ENCODE peak calls at places on chromosomes 12 and 14, in four cellular contexts. One of them, this sample, is unnamed.

GRCh38 chr14:24058260-24058950 is 6.6 kb downstream of the CARMIL3 start:
- DNase-seq in HepG2: peak; percentile 89
- DNase-seq in K562: peak; percentile 59
- DNase-seq in GM12878: no peak
- DNase-seq in this sample: peak; percentile 88

GRCh38 chr14:99649219-99649618 is 4.3 kb downstream of the HHIPL1 start:
- DNase-seq in GM12878: no peak
- DNase-seq in K562: no peak
- DNase-seq in HepG2: no peak
- DNase-seq in this sample: no peak

GRCh38 chr12:105982022-105982421 is 156.7 kb downstream of the NUAK1 start:
- DNase-seq in GM12878: no peak
- DNase-seq in K562: no peak
- DNase-seq in HepG2: no peak
- DNase-seq in this sample: no peak

GRCh38 chr12:581321-581720 is 81.9 kb downstream of the NINJ2 start:
- DNase-seq in K562: no peak
- DNase-seq in GM12878: no peak
- DNase-seq in HepG2: no peak
- DNase-seq in this sample: no peak

GRCh38 chr12:74415633-74416032 is 122.0 kb upstream of the ATXN7L3B start:
- DNase-seq in GM12878: no peak
- DNase-seq in HepG2: peak; percentile 48
- DNase-seq in K562: peak; percentile 37
- DNase-seq in this sample: no peak

GRCh38 chr12:96907681-96908163 is 665 bp downstream of the NEDD1 start:
- DNase-seq in GM12878: no peak
- DNase-seq in K562: peak; percentile 47
- DNase-seq in HepG2: peak; percentile 15
- DNase-seq in this sample: no peak

GRCh38 chr14:76937181-76938091 is 91.1 kb downstream of the IRF2BPL start:
- DNase-seq in K562: peak; percentile 38
- DNase-seq in HepG2: no peak
- DNase-seq in GM12878: no peak
- DNase-seq in this sample: no peak

GRCh38 chr12:29534935-29535334 is 37.4 kb upstream of the OVCH1 start:
- DNase-seq in K562: no peak
- DNase-seq in GM12878: no peak
- DNase-seq in HepG2: peak; percentile 5
- DNase-seq in this sample: no peak

GRCh38 chr12:67468549-67469245 is 179.8 kb upstream of the DYRK2 start:
- DNase-seq in HepG2: no peak
- DNase-seq in K562: no peak
- DNase-seq in GM12878: no peak
- DNase-seq in this sample: no peak

GRCh38 chr12:82057770-82058169 is 298.6 kb upstream of the PPFIA2 start:
- DNase-seq in HepG2: no peak
- DNase-seq in GM12878: no peak
- DNase-seq in K562: no peak
- DNase-seq in this sample: no peak

GRCh38 chr14:103770902-103771301 is 55.3 kb downstream of the ZFYVE21 start:
- DNase-seq in HepG2: no peak
- DNase-seq in K562: no peak
- DNase-seq in GM12878: no peak
- DNase-seq in this sample: no peak

GRCh38 chr14:58805605-58806358 is 168.0 kb downstream of the DACT1 start:
- DNase-seq in GM12878: no peak
- DNase-seq in HepG2: no peak
- DNase-seq in K562: no peak
- DNase-seq in this sample: no peak

GRCh38 chr14:22898302-22898894 is 15.4 kb downstream of the REM2 start:
- DNase-seq in K562: peak; percentile 68
- DNase-seq in HepG2: no peak
- DNase-seq in GM12878: no peak
- DNase-seq in this sample: no peak

GRCh38 chr12:51678086-51678724 is 87.2 kb downstream of the SCN8A start:
- DNase-seq in K562: peak; percentile 65
- DNase-seq in HepG2: peak; percentile 50
- DNase-seq in GM12878: no peak
- DNase-seq in this sample: peak; percentile 41
- TF ChIP-seq USF2 in K562: no peak
- TF ChIP-seq USF2 in HepG2: no peak
- TF ChIP-seq USF2 in GM12878: no peak
- TF ChIP-seq USF2 in this sample: no peak

GRCh38 chr12:132154941-132155770 is 10.9 kb downstream of the NOC4L start:
- DNase-seq in GM12878: no peak
- DNase-seq in K562: no peak
- DNase-seq in HepG2: no peak
- DNase-seq in this sample: no peak
- TF ChIP-seq MAX in GM12878: no peak
- TF ChIP-seq MAX in K562: no peak
- TF ChIP-seq MAX in HepG2: no peak
- TF ChIP-seq MAX in this sample: no peak

DNA sequence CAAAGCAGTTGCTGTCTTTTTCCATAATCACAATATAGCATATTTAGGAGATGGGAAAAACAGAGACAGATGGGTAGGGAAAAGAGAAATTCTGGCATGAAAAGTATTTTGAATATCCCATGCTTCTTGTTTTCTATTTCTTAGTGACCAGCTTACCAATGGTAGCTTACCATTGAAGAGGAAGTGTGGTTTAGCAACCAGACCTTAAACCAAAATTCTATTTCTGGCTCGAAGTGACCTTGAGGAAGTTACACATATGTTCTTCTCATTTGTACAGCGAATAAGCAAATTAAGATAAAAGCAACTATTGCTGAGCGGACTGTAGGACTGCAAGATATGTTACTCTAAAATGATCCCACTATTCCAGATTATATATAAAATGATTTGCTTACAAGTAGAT is 82.9 kb downstream of the FGD4 start:
- DNase-seq in GM12878: peak; percentile 12
- DNase-seq in K562: no peak
- DNase-seq in HepG2: no peak
- DNase-seq in this sample: no peak
- TF ChIP-seq NR2C2 in GM12878: no peak
- TF ChIP-seq NR2C2 in K562: no peak
- TF ChIP-seq NR2C2 in HepG2: no peak
- TF ChIP-seq NR2C2 in this sample: no peak

GRCh38 chr14:54796961-54797360 is 105.7 kb downstream of the GCH1 start:
- DNase-seq in HepG2: no peak
- DNase-seq in K562: no peak
- DNase-seq in GM12878: no peak
- DNase-seq in this sample: no peak
- TF ChIP-seq USF2 in HepG2: no peak
- TF ChIP-seq USF2 in K562: no peak
- TF ChIP-seq USF2 in GM12878: no peak
- TF ChIP-seq USF2 in this sample: no peak

DNA sequence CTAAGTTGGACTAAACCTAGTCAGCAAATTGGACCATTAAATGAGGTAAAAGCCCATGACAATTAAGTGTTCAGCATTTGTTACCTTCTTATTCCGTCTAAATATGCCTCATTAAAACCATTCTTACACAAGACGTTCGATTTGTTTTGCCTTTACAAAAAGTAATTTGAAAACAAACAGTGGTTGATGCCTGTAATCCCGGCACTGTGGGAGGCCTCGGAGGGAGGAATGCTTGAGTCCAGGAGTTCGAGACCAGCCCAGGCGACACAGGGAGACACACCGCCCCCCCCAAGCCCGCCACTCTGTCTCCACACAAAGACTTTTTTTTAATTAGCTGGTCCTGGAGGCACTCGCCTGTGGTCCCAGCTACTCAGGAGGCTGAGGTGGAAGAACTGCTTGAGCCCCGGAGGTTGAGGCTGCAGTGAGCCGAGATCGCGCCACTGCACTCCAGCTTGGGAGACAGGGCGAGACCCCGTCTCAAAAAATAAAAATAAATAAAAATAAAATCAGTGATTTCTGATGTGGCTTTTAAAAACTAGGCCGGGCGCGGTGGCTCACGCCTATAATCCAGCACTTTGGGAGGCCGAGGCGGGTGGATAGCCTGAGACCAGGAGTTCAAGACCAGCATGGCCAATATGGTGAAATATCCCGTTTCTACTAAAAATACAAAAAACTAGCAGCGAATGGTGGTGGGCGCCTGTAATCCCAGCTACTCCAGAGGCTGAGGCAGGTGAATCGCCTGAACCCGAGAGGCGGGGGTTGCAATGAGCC is 856 bp upstream of the EIF4B start:
- DNase-seq in GM12878: no peak
- DNase-seq in K562: peak; percentile 55
- DNase-seq in HepG2: no peak
- DNase-seq in this sample: peak; percentile 42
- TF ChIP-seq MAX in GM12878: no peak
- TF ChIP-seq MAX in K562: no peak
- TF ChIP-seq MAX in HepG2: no peak
- TF ChIP-seq MAX in this sample: no peak

GRCh38 chr14:70993931-70994330 is 86.7 kb downstream of the PCNX1 start:
- DNase-seq in HepG2: no peak
- DNase-seq in GM12878: no peak
- DNase-seq in K562: no peak
- DNase-seq in this sample: no peak

GRCh38 chr14:70987042-70987441 is 79.8 kb downstream of the PCNX1 start:
- DNase-seq in GM12878: no peak
- DNase-seq in HepG2: no peak
- DNase-seq in K562: peak; percentile 2
- DNase-seq in this sample: no peak

GRCh38 chr14:70988452-70988851 is 81.2 kb downstream of the PCNX1 start:
- DNase-seq in GM12878: no peak
- DNase-seq in HepG2: no peak
- DNase-seq in K562: peak; percentile 63
- DNase-seq in this sample: no peak
- TF ChIP-seq NR2C2 in GM12878: no peak
- TF ChIP-seq NR2C2 in HepG2: no peak
- TF ChIP-seq NR2C2 in K562: no peak
- TF ChIP-seq NR2C2 in this sample: no peak

DNA sequence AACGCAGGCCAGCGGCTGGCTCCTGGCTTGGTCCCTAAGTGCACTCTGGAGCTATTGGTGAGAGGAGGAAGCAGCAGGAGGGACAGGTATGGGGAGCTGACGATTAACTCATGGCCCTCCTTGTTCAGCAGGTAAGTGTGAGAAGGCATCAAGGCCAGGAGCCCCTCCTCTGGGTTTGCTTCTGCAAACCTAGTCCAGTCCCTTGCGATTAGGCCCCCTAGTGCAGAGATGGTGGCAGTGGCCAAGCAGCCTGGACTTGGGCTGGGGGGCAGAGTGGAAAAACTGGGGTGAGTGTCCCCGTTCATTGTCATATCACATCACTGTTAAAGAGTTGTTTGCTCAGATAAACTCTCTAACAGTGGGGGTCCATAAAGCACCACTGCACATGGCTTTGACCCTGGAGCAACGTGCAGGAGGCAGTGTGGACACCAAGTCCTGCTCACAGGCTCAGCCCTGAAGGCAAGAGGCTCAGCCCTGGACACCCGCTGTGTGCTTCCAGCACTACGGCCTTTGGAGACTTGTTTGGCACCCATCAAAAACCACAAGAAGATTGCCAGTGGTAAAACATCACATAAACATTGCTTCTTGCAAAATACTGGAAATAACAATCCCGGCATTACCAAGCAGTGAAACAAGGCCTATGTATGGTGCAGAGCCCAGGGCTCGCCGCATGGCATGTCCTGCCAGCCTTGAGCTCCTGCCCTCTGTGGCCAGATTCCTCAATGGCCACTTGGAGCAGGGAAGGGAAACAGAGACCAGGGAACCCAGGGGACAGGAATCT is 184.3 kb upstream of the RTL1 start:
- DNase-seq in K562: no peak
- DNase-seq in HepG2: no peak
- DNase-seq in GM12878: no peak
- DNase-seq in this sample: peak; percentile 14
- TF ChIP-seq USF2 in K562: no peak
- TF ChIP-seq USF2 in HepG2: no peak
- TF ChIP-seq USF2 in GM12878: no peak
- TF ChIP-seq USF2 in this sample: no peak